ENCODE peak calls at places on chromosomes 7 and 10, in seven cellular contexts. T is CD8-positive, alpha-beta memory T cell; U is lower lobe of right lung; I is ovary; W is tibial artery; L is SK-N-SH; O is heart left ventricle. S is an unnamed sample.
A peak's percentile ranks its signal among the peaks of the same experiment; 100 is the strongest.

GRCh38 chr7:3194501-3195141 is 106.4 kb upstream of the SDK1 start:
- DNase-seq in T (no peak), U (peak; percentile 51), I (peak; percentile 10), W (no peak), L (no peak), O (no peak), S (peak; percentile 60)

GRCh38 chr7:143407296-143408246 is 1.1 kb downstream of the EPHA1 start:
- DNase-seq in T (peak; percentile 77), U (no peak), I (no peak), W (no peak), L (no peak), O (no peak), S (no peak)

GRCh38 chr10:62422068-62422590 is 48.0 kb downstream of the ZNF365 start:
- DNase-seq in T (no peak), U (no peak), I (no peak), W (no peak), L (no peak), O (no peak), S (no peak)

GRCh38 chr10:75475470-75476182 is 44.2 kb downstream of the LRMDA start:
- DNase-seq in T (no peak), U (no peak), I (no peak), W (no peak), L (no peak), O (no peak), S (no peak)

GRCh38 chr10:74081192-74081803 is 69.3 kb downstream of the AP3M1 start:
- DNase-seq in T (peak; percentile 26), U (no peak), I (no peak), W (peak; percentile 35), L (peak; percentile 70), O (no peak), S (peak; percentile 63)

GRCh38 chr10:58384095-58384494 is 1.1 kb upstream of the TFAM start:
- DNase-seq in T (peak; percentile 68), U (no peak), I (no peak), W (no peak), L (no peak), O (no peak), S (no peak)

GRCh38 chr7:37092548-37092947 is 356.1 kb downstream of the ELMO1 start:
- DNase-seq in T (no peak), U (peak; percentile 53), I (no peak), W (peak; percentile 61), L (no peak), O (peak; percentile 33), S (no peak)

GRCh38 chr7:37759519-37759918 is 76.0 kb downstream of the GPR141 start:
- DNase-seq in T (no peak), U (no peak), I (no peak), W (no peak), L (no peak), O (no peak), S (peak; percentile 77)

GRCh38 chr7:17368856-17369520 is 70.5 kb downstream of the AHR start:
- DNase-seq in T (no peak), U (no peak), I (no peak), W (no peak), L (no peak), O (no peak), S (no peak)

GRCh38 chr7:80147543-80148376 is 13.1 kb downstream of the GNAI1 start:
- DNase-seq in T (no peak), U (no peak), I (no peak), W (no peak), L (no peak), O (no peak), S (no peak)

GRCh38 chr7:47435889-47436312 is 146.0 kb downstream of the TNS3 start:
- DNase-seq in T (no peak), U (no peak), I (peak; percentile 73), W (peak; percentile 77), L (peak; percentile 79), O (peak; percentile 71), S (peak; percentile 69)
- H3K27ac ChIP-seq in T (no peak overlapping the region), U (no peak overlapping the region), I (no peak overlapping the region), W (no peak overlapping the region), L (no peak overlapping the region), O (no peak overlapping the region), S (no peak overlapping the region)

GRCh38 chr7:521221-522070 is 1.8 kb upstream of the PDGFA start:
- DNase-seq in T (no peak), U (peak; percentile 78), I (no peak), W (peak; percentile 52), L (peak; percentile 71), O (peak; percentile 83), S (no peak)
- H3K27me3 ChIP-seq in T (peaks cover 20% of the 10 kb centered on the region), U (peaks cover 36% of the 10 kb centered on the region), I (peaks cover 7% of the 10 kb centered on the region), W (no peaks in the 10 kb centered on the region), L (no peaks in the 10 kb centered on the region), O (peaks cover 36% of the 10 kb centered on the region), S (no peaks in the 10 kb centered on the region)

DNA sequence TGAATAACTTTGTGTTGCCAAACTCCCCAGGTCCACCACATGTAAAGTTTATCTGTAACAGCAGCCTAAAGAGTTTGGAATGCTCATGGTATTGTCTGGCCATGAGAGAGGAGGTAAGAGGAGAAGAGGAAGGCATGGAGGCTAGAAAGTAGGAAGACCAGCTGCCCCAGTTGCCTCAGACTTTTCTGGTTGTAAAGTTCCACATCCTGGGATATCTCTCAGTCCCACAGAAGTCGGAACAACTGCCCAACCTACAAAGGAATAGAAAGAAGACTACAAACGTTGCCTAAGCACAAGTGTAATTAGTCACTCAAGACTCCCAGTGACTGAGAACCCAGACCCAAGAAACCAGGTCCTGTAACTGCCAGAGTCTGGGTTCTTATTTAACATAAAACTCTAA is 47.3 kb downstream of the CREB3L2 start:
- DNase-seq in T (no peak), U (no peak), I (no peak), W (no peak), L (no peak), O (no peak), S (no peak)
- H3K4me1 ChIP-seq in T (peaks cover 8% of the 10 kb centered on the region), U (peaks cover 68% of the 10 kb centered on the region), I (peaks cover 24% of the 10 kb centered on the region), W (peaks cover 99% of the 10 kb centered on the region), L (peaks cover 41% of the 10 kb centered on the region), O (peaks cover 49% of the 10 kb centered on the region), S (peaks cover 16% of the 10 kb centered on the region)

GRCh38 chr7:111866787-111867186 is 304.5 kb upstream of the IMMP2L start:
- DNase-seq in T (no peak), U (no peak), I (no peak), W (no peak), L (no peak), O (no peak), S (no peak)

GRCh38 chr7:111864291-111864976 is 302.1 kb upstream of the IMMP2L start:
- DNase-seq in T (no peak), U (no peak), I (no peak), W (no peak), L (no peak), O (no peak), S (no peak)

GRCh38 chr7:111867348-111867931 is 305.1 kb upstream of the IMMP2L start:
- DNase-seq in T (no peak), U (no peak), I (no peak), W (no peak), L (no peak), O (no peak), S (no peak)

GRCh38 chr7:111863269-111863668 is 301.0 kb upstream of the IMMP2L start:
- DNase-seq in T (no peak), U (no peak), I (no peak), W (no peak), L (no peak), O (no peak), S (no peak)

GRCh38 chr7:111865430-111865829 is 303.1 kb upstream of the IMMP2L start:
- DNase-seq in T (no peak), U (no peak), I (no peak), W (no peak), L (no peak), O (no peak), S (no peak)
- H3K27ac ChIP-seq in T (no peak overlapping the region), U (no peak overlapping the region), I (no peak overlapping the region), W (no peak overlapping the region), L (no peak overlapping the region), O (no peak overlapping the region), S (no peak overlapping the region)